ENCODE peak calls at places on chromosomes 4 and X, in nine cellular contexts. D, F, W, M, O, T, X, Z and V are unnamed samples. For H3K4me1, the result is how much of the 10 kb centered on the place peaks cover.

GRCh38 chrX:45344597-45344996 is 143.9 kb upstream of the DIPK2B start:
- DNase-seq in M (no peak), W (no peak), F (no peak), O (no peak), Z (no peak), D (no peak), T (no peak), X (peak), V (no peak)

GRCh38 chr4:134200811-134201215 is 776 bp downstream of the PABPC4L start:
- DNase-seq in M (no peak), D (no peak), X (no peak), F (no peak), Z (no peak), W (peak), O (no peak), T (no peak), V (no peak)

GRCh38 chrX:37873220-37873619 is 25.8 kb upstream of the DYNLT3 start:
- DNase-seq in X (no peak), W (no peak), D (no peak), M (no peak), F (no peak), Z (no peak), T (no peak), O (no peak), V (no peak)

GRCh38 chrX:11328134-11328533 is 34.9 kb downstream of the AMELX start:
- DNase-seq in Z (no peak), W (no peak), T (no peak), M (no peak), D (no peak), X (no peak), O (no peak), F (no peak), V (no peak)

GRCh38 chr4:168723569-168723968 is 226.7 kb downstream of the PALLD start:
- DNase-seq in D (no peak), W (no peak), X (peak), O (no peak), F (no peak), T (no peak), Z (no peak), M (no peak), V (no peak)

GRCh38 chr4:168610911-168611530 is 114.2 kb downstream of the PALLD start:
- DNase-seq in W (no peak), T (no peak), Z (no peak), O (no peak), D (no peak), F (no peak), X (no peak), M (no peak), V (no peak)

GRCh38 chr4:25680580-25680979 is 24.9 kb downstream of the SLC34A2 start:
- DNase-seq in Z (no peak), M (no peak), X (no peak), D (no peak), O (no peak), T (no peak), F (no peak), W (no peak), V (no peak)

GRCh38 chr4:158292156-158292555 is 81.9 kb downstream of the TMEM144 start:
- DNase-seq in Z (no peak), X (no peak), O (no peak), W (peak), F (no peak), M (no peak), D (no peak), T (no peak), V (no peak)

GRCh38 chr4:87974856-87975462 is 555 bp upstream of the SPP1 start:
- DNase-seq in M (no peak), F (no peak), W (no peak), X (peak), O (peak), Z (peak), T (no peak), D (peak), V (no peak)

GRCh38 chr4:6195602-6196319 is 4.6 kb downstream of the JAKMIP1 start:
- DNase-seq in O (no peak), T (no peak), W (no peak), F (no peak), D (no peak), M (no peak), Z (no peak), X (no peak), V (no peak)

GRCh38 chrX:37883196-37883595 is 35.8 kb upstream of the DYNLT3 start:
- DNase-seq in M (no peak), T (no peak), O (peak), W (no peak), D (peak), Z (no peak), F (no peak), X (no peak), V (peak)

GRCh38 chr4:6610856-6611430 is 29.5 kb upstream of the MRFAP1 start:
- DNase-seq in O (no peak), X (no peak), D (no peak), M (no peak), W (no peak), Z (no peak), T (no peak), F (no peak), V (no peak)

GRCh38 chr4:15920723-15921591 is 17.6 kb downstream of the FGFBP1 start:
- DNase-seq in M (no peak), Z (no peak), X (peak), T (no peak), F (no peak), O (peak), D (peak), W (peak), V (no peak)

GRCh38 chr4:176778063-176778462 is 14.7 kb downstream of the VEGFC start:
- DNase-seq in O (peak), D (peak), X (peak), M (no peak), T (no peak), W (no peak), Z (no peak), F (no peak), V (no peak)

GRCh38 chr4:38489924-38490639 is 173.9 kb upstream of the KLF3 start:
- DNase-seq in X (peak), T (peak), W (no peak), D (peak), M (no peak), O (peak), Z (peak), F (no peak), V (no peak)

GRCh38 chr4:138910914-138911336 is 104.7 kb upstream of the NOCT start:
- DNase-seq in T (peak), W (peak), D (peak), X (peak), F (peak), O (peak), Z (peak), M (no peak), V (peak)

GRCh38 chr4:183240581-183241321 is 79.3 kb downstream of the CLDN22 start:
- DNase-seq in W (no peak), M (no peak), T (no peak), D (no peak), F (no peak), Z (peak), X (no peak), O (no peak), V (no peak)

GRCh38 chr4:142473218-142473959 is 372.7 kb downstream of the INPP4B start:
- DNase-seq in W (peak), F (no peak), D (peak), T (no peak), M (no peak), O (peak), X (no peak), Z (no peak), V (no peak)

GRCh38 chrX:153635788-153636668 is 11.0 kb upstream of the DUSP9 start:
- DNase-seq in O (peak), Z (peak), W (peak), M (no peak), X (no peak), F (no peak), D (no peak), T (no peak), V (peak)

GRCh38 chrX:107729558-107730297 is 45.9 kb downstream of the TSC22D3 start:
- DNase-seq in T (no peak), F (no peak), O (no peak), W (no peak), D (peak), X (no peak), Z (peak), M (no peak), V (no peak)

GRCh38 chr4:77220841-77221613 is 64.0 kb downstream of the CCNG2 start:
- DNase-seq in O (no peak), D (no peak), Z (no peak), T (no peak), M (no peak), X (peak), W (no peak), F (no peak), V (no peak)

GRCh38 chr4:56653461-56654237 is 27.4 kb downstream of the HOPX start:
- DNase-seq in O (no peak), X (no peak), T (peak), F (no peak), Z (no peak), W (no peak), D (no peak), M (no peak), V (no peak)

GRCh38 chr4:173420324-173420752 is 21.4 kb upstream of the SCRG1 start:
- DNase-seq in D (no peak), O (peak), F (no peak), X (no peak), T (no peak), M (no peak), W (no peak), Z (no peak), V (no peak)

DNA sequence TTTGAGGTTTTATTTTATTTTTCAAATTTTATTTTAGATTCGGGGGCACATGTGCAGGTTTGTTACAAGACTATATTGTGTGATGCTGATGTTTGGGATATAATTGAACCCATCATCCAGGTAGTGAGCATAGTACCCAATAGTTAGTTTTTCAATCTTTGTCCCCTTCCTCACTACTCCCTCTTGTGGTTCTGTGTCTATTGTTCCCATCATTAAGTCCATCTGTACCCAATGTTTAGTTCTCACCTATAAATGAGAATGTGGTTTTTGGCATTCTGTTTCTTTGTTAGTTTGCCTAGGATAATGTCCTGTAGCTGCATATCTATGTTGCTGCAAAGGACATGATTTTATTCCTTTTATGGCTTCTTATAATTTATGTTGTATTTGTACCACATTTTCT is 767.2 kb upstream of the ADGRL3 start:
- DNase-seq in O (no peak), Z (no peak), W (no peak), D (no peak), T (no peak), F (no peak), M (no peak), X (no peak), V (no peak)
- TF ChIP-seq CTCF in O (no peak), Z (peak), W (no peak), D (peak), T (no peak), F (no peak), M (no peak), X (no peak), V (no peak)

GRCh38 chr4:1760521-1761001 is 32.5 kb upstream of the FGFR3 start:
- DNase-seq in D (no peak), M (no peak), T (no peak), W (no peak), X (no peak), Z (no peak), F (no peak), O (peak), V (no peak)

GRCh38 chr4:1758306-1759121 is 34.6 kb upstream of the FGFR3 start:
- DNase-seq in Z (no peak), D (peak), F (no peak), W (no peak), X (no peak), T (no peak), O (no peak), M (no peak), V (no peak)

GRCh38 chr4:1761130-1761688 is 31.9 kb upstream of the FGFR3 start:
- DNase-seq in Z (no peak), M (no peak), T (no peak), X (no peak), F (no peak), W (no peak), O (no peak), D (no peak), V (no peak)

GRCh38 chr4:1759170-1759817 is 33.8 kb upstream of the FGFR3 start:
- DNase-seq in Z (peak), T (no peak), O (no peak), D (no peak), X (no peak), W (no peak), F (no peak), M (no peak), V (no peak)

DNA sequence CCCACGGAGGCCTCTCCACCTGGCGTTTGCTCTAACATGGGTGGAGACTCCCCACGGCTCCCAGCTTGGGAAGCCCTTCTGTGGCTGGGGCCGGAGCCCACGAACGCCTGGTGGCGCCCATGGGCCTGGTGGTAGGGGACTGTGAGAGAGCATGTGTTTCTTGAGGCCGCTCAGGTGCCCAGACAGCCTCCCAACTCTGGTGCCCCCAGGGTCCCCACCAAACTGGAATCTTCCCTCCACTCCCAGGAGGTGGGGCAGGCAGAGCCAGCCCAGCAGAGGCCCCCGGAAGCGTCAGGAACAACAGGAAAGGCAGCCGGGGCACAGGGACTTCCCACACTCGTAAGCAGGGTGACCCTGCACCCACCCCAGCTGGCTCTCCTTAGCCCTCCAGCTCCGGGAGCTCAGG is 33.3 kb upstream of the FGFR3 start:
- DNase-seq in D (no peak), O (no peak), Z (peak), M (no peak), W (no peak), X (no peak), F (no peak), T (no peak), V (no peak)
- H3K4me1 ChIP-seq in D (under half), O (under half), Z (under half), M (under half), W (under half), X (under half), F (under half), T (under half), V (under half)

GRCh38 chrX:48511561-48511960 is 2.8 kb downstream of the PORCN start:
- DNase-seq in D (no peak), M (no peak), T (peak), W (no peak), X (no peak), F (no peak), O (peak), Z (no peak), V (peak)
- TF ChIP-seq CTCF in D (peak), M (no peak), T (no peak), W (no peak), X (no peak), F (no peak), O (peak), Z (peak), V (peak)

GRCh38 chrX:120464409-120464808 is 4.7 kb downstream of the LAMP2 start:
- DNase-seq in M (no peak), W (no peak), F (no peak), T (no peak), Z (no peak), D (no peak), X (no peak), O (no peak), V (no peak)
- H3K4me1 ChIP-seq in M (under half), W (under half), F (under half), T (under half), Z (under half), D (under half), X (under half), O (under half), V (under half)